ENCODE peak calls at places on chromosomes 16 and 17, in ten cellular contexts. One of them, this sample, is unnamed.

GRCh38 chr17:49327835-49328784 is 33.9 kb downstream of the ZNF652 start:
- DNase-seq in AG09309: no peak
- DNase-seq in colonic mucosa: no peak
- DNase-seq in GM23338: no peak
- DNase-seq in epithelial cell of proximal tubule: no peak
- DNase-seq in prostate gland: no peak
- DNase-seq in left ventricle myocardium inferior: no peak
- DNase-seq in esophagus squamous epithelium: no peak
- DNase-seq in WERI-Rb-1: no peak
- DNase-seq in endothelial cell of umbilical vein: no peak
- DNase-seq in this sample: no peak

GRCh38 chr17:35129154-35129972 is 7.9 kb downstream of the FNDC8 start:
- DNase-seq in AG09309: no peak
- DNase-seq in colonic mucosa: no peak
- DNase-seq in GM23338: no peak
- DNase-seq in epithelial cell of proximal tubule: no peak
- DNase-seq in prostate gland: no peak
- DNase-seq in left ventricle myocardium inferior: no peak
- DNase-seq in esophagus squamous epithelium: no peak
- DNase-seq in WERI-Rb-1: no peak
- DNase-seq in endothelial cell of umbilical vein: no peak
- DNase-seq in this sample: no peak

GRCh38 chr16:72536673-72537435 is 364.9 kb upstream of the PMFBP1 start:
- DNase-seq in AG09309: peak; percentile 39
- DNase-seq in colonic mucosa: no peak
- DNase-seq in GM23338: no peak
- DNase-seq in epithelial cell of proximal tubule: no peak
- DNase-seq in prostate gland: no peak
- DNase-seq in left ventricle myocardium inferior: no peak
- DNase-seq in esophagus squamous epithelium: no peak
- DNase-seq in WERI-Rb-1: no peak
- DNase-seq in endothelial cell of umbilical vein: no peak
- DNase-seq in this sample: no peak

GRCh38 chr17:27551701-27552466 is 79.1 kb upstream of the LGALS9 start:
- DNase-seq in AG09309: no peak
- DNase-seq in colonic mucosa: peak; percentile 75
- DNase-seq in GM23338: no peak
- DNase-seq in epithelial cell of proximal tubule: no peak
- DNase-seq in prostate gland: no peak
- DNase-seq in left ventricle myocardium inferior: no peak
- DNase-seq in esophagus squamous epithelium: no peak
- DNase-seq in WERI-Rb-1: no peak
- DNase-seq in endothelial cell of umbilical vein: no peak
- DNase-seq in this sample: no peak

GRCh38 chr17:72416054-72416691 is 295.4 kb downstream of the SOX9 start:
- DNase-seq in AG09309: no peak
- DNase-seq in colonic mucosa: no peak
- DNase-seq in GM23338: peak; percentile 17
- DNase-seq in epithelial cell of proximal tubule: no peak
- DNase-seq in prostate gland: peak; percentile 84
- DNase-seq in left ventricle myocardium inferior: no peak
- DNase-seq in esophagus squamous epithelium: no peak
- DNase-seq in WERI-Rb-1: no peak
- DNase-seq in endothelial cell of umbilical vein: no peak
- DNase-seq in this sample: peak; percentile 94

GRCh38 chr16:11621920-11622651 is 35.4 kb upstream of the LITAF start:
- DNase-seq in AG09309: no peak
- DNase-seq in colonic mucosa: no peak
- DNase-seq in GM23338: no peak
- DNase-seq in epithelial cell of proximal tubule: no peak
- DNase-seq in prostate gland: no peak
- DNase-seq in left ventricle myocardium inferior: no peak
- DNase-seq in esophagus squamous epithelium: no peak
- DNase-seq in WERI-Rb-1: no peak
- DNase-seq in endothelial cell of umbilical vein: no peak
- DNase-seq in this sample: no peak

GRCh38 chr16:30698139-30698815 is 694 bp upstream of the SRCAP start:
- DNase-seq in AG09309: peak; percentile 86
- DNase-seq in colonic mucosa: peak; percentile 99
- DNase-seq in GM23338: peak; percentile 92
- DNase-seq in epithelial cell of proximal tubule: peak; percentile 15
- DNase-seq in prostate gland: peak; percentile 92
- DNase-seq in left ventricle myocardium inferior: peak; percentile 99
- DNase-seq in esophagus squamous epithelium: peak; percentile 94
- DNase-seq in WERI-Rb-1: peak; percentile 99
- DNase-seq in endothelial cell of umbilical vein: peak; percentile 96
- DNase-seq in this sample: peak; percentile 99

GRCh38 chr16:4410335-4411075 is 5.9 kb downstream of the CORO7 start:
- DNase-seq in AG09309: no peak
- DNase-seq in colonic mucosa: peak; percentile 65
- DNase-seq in GM23338: no peak
- DNase-seq in epithelial cell of proximal tubule: no peak
- DNase-seq in prostate gland: peak; percentile 82
- DNase-seq in left ventricle myocardium inferior: no peak
- DNase-seq in esophagus squamous epithelium: no peak
- DNase-seq in WERI-Rb-1: no peak
- DNase-seq in endothelial cell of umbilical vein: peak; percentile 67
- DNase-seq in this sample: peak; percentile 98

GRCh38 chr16:56493815-56494214 is 26.0 kb downstream of the BBS2 start:
- DNase-seq in AG09309: no peak
- DNase-seq in colonic mucosa: no peak
- DNase-seq in GM23338: no peak
- DNase-seq in epithelial cell of proximal tubule: no peak
- DNase-seq in prostate gland: no peak
- DNase-seq in left ventricle myocardium inferior: no peak
- DNase-seq in esophagus squamous epithelium: no peak
- DNase-seq in WERI-Rb-1: no peak
- DNase-seq in endothelial cell of umbilical vein: no peak
- DNase-seq in this sample: no peak

GRCh38 chr16:1890024-1890700 is 18.2 kb upstream of the MEIOB start:
- DNase-seq in AG09309: no peak
- DNase-seq in colonic mucosa: no peak
- DNase-seq in GM23338: no peak
- DNase-seq in epithelial cell of proximal tubule: no peak
- DNase-seq in prostate gland: no peak
- DNase-seq in left ventricle myocardium inferior: no peak
- DNase-seq in esophagus squamous epithelium: no peak
- DNase-seq in WERI-Rb-1: no peak
- DNase-seq in endothelial cell of umbilical vein: no peak
- DNase-seq in this sample: no peak

GRCh38 chr16:4486126-4486893 is 10.1 kb downstream of the HMOX2 start:
- DNase-seq in AG09309: no peak
- DNase-seq in colonic mucosa: no peak
- DNase-seq in GM23338: no peak
- DNase-seq in epithelial cell of proximal tubule: no peak
- DNase-seq in prostate gland: peak; percentile 27
- DNase-seq in left ventricle myocardium inferior: peak; percentile 44
- DNase-seq in esophagus squamous epithelium: no peak
- DNase-seq in WERI-Rb-1: peak; percentile 55
- DNase-seq in endothelial cell of umbilical vein: no peak
- DNase-seq in this sample: no peak

GRCh38 chr17:37743612-37743874 is 1.3 kb downstream of the HNF1B start:
- DNase-seq in AG09309: no peak
- DNase-seq in colonic mucosa: peak; percentile 80
- DNase-seq in GM23338: no peak
- DNase-seq in epithelial cell of proximal tubule: no peak
- DNase-seq in prostate gland: no peak
- DNase-seq in left ventricle myocardium inferior: no peak
- DNase-seq in esophagus squamous epithelium: no peak
- DNase-seq in WERI-Rb-1: no peak
- DNase-seq in endothelial cell of umbilical vein: no peak
- DNase-seq in this sample: no peak

GRCh38 chr17:1055751-1056645 is 59.1 kb downstream of the TIMM22 start:
- DNase-seq in AG09309: no peak
- DNase-seq in colonic mucosa: peak; percentile 56
- DNase-seq in GM23338: peak; percentile 82
- DNase-seq in epithelial cell of proximal tubule: no peak
- DNase-seq in prostate gland: peak; percentile 64
- DNase-seq in left ventricle myocardium inferior: peak; percentile 66
- DNase-seq in esophagus squamous epithelium: no peak
- DNase-seq in WERI-Rb-1: peak; percentile 85
- DNase-seq in endothelial cell of umbilical vein: peak; percentile 66
- DNase-seq in this sample: peak; percentile 80

GRCh38 chr16:88376053-88376834 is 6.5 kb upstream of the ZNF469 start:
- DNase-seq in AG09309: no peak
- DNase-seq in colonic mucosa: no peak
- DNase-seq in GM23338: no peak
- DNase-seq in epithelial cell of proximal tubule: no peak
- DNase-seq in prostate gland: no peak
- DNase-seq in left ventricle myocardium inferior: peak; percentile 6
- DNase-seq in esophagus squamous epithelium: no peak
- DNase-seq in WERI-Rb-1: no peak
- DNase-seq in endothelial cell of umbilical vein: no peak
- DNase-seq in this sample: no peak

GRCh38 chr17:39739020-39739884 is 1.5 kb downstream of the GRB7 start:
- DNase-seq in AG09309: no peak
- DNase-seq in colonic mucosa: peak; percentile 93
- DNase-seq in GM23338: peak; percentile 93
- DNase-seq in epithelial cell of proximal tubule: peak; percentile 29
- DNase-seq in prostate gland: peak; percentile 89
- DNase-seq in left ventricle myocardium inferior: no peak
- DNase-seq in esophagus squamous epithelium: no peak
- DNase-seq in WERI-Rb-1: no peak
- DNase-seq in endothelial cell of umbilical vein: no peak
- DNase-seq in this sample: no peak

GRCh38 chr17:43877451-43878155 is 29.7 kb downstream of the MPP2 start:
- DNase-seq in AG09309: no peak
- DNase-seq in colonic mucosa: no peak
- DNase-seq in GM23338: no peak
- DNase-seq in epithelial cell of proximal tubule: no peak
- DNase-seq in prostate gland: no peak
- DNase-seq in left ventricle myocardium inferior: no peak
- DNase-seq in esophagus squamous epithelium: no peak
- DNase-seq in WERI-Rb-1: no peak
- DNase-seq in endothelial cell of umbilical vein: no peak
- DNase-seq in this sample: no peak

GRCh38 chr17:70947215-70947614 is 777.9 kb downstream of the KCNJ2 start:
- DNase-seq in AG09309: no peak
- DNase-seq in colonic mucosa: no peak
- DNase-seq in GM23338: no peak
- DNase-seq in epithelial cell of proximal tubule: no peak
- DNase-seq in prostate gland: no peak
- DNase-seq in left ventricle myocardium inferior: no peak
- DNase-seq in esophagus squamous epithelium: no peak
- DNase-seq in WERI-Rb-1: no peak
- DNase-seq in endothelial cell of umbilical vein: no peak
- DNase-seq in this sample: no peak
- H3K4me3 ChIP-seq in AG09309: no peak overlapping the region
- H3K4me3 ChIP-seq in colonic mucosa: no peak overlapping the region
- H3K4me3 ChIP-seq in GM23338: no peak overlapping the region
- H3K4me3 ChIP-seq in epithelial cell of proximal tubule: no peak overlapping the region
- H3K4me3 ChIP-seq in prostate gland: no peak overlapping the region
- H3K4me3 ChIP-seq in left ventricle myocardium inferior: no peak overlapping the region
- H3K4me3 ChIP-seq in esophagus squamous epithelium: no peak overlapping the region
- H3K4me3 ChIP-seq in WERI-Rb-1: no peak overlapping the region
- H3K4me3 ChIP-seq in endothelial cell of umbilical vein: no peak overlapping the region
- H3K4me3 ChIP-seq in this sample: no peak overlapping the region

DNA sequence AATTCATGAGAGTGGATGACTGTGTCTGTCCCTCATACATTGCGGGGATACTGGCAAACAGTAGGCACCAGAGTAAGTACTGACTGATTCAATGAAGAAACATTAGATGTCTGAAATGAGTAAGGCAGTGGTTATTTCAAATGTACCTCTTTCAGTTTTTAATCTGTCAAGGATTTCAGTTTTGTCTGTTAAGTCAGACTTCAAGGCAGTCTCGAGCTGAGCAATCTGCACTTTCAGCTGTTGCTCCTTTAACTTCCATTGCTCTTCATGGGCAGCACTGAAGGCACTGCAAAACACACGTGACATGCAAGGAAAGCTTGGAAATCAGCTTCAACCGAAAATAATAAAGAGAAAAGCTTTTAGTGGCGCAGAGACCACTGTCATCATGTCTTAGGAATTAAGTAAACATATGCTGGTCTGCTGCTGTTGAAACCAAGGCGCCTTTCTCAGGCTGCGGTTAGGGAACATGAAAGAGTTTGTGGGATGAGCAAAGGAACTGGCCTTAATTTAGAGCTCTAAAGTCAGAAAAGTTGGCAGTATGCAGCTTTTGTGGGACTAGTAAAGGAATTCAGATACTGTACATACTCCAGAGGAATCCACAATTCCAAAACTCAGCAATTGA is 38.8 kb downstream of the RPGRIP1L start:
- DNase-seq in AG09309: peak; percentile 96
- DNase-seq in colonic mucosa: no peak
- DNase-seq in GM23338: no peak
- DNase-seq in epithelial cell of proximal tubule: no peak
- DNase-seq in prostate gland: no peak
- DNase-seq in left ventricle myocardium inferior: no peak
- DNase-seq in esophagus squamous epithelium: no peak
- DNase-seq in WERI-Rb-1: no peak
- DNase-seq in endothelial cell of umbilical vein: no peak
- DNase-seq in this sample: no peak
- H3K4me3 ChIP-seq in AG09309: no peak overlapping the region
- H3K4me3 ChIP-seq in colonic mucosa: no peak overlapping the region
- H3K4me3 ChIP-seq in GM23338: no peak overlapping the region
- H3K4me3 ChIP-seq in epithelial cell of proximal tubule: no peak overlapping the region
- H3K4me3 ChIP-seq in prostate gland: no peak overlapping the region
- H3K4me3 ChIP-seq in left ventricle myocardium inferior: peak overlapping the region; percentile 26
- H3K4me3 ChIP-seq in esophagus squamous epithelium: no peak overlapping the region
- H3K4me3 ChIP-seq in WERI-Rb-1: no peak overlapping the region
- H3K4me3 ChIP-seq in endothelial cell of umbilical vein: no peak overlapping the region
- H3K4me3 ChIP-seq in this sample: no peak overlapping the region

GRCh38 chr17:75793453-75793852 is 8.8 kb downstream of the UNK start:
- DNase-seq in AG09309: no peak
- DNase-seq in colonic mucosa: no peak
- DNase-seq in GM23338: no peak
- DNase-seq in epithelial cell of proximal tubule: no peak
- DNase-seq in prostate gland: no peak
- DNase-seq in left ventricle myocardium inferior: no peak
- DNase-seq in esophagus squamous epithelium: no peak
- DNase-seq in WERI-Rb-1: no peak
- DNase-seq in endothelial cell of umbilical vein: no peak
- DNase-seq in this sample: no peak

GRCh38 chr17:75795820-75796607 is 11.4 kb downstream of the UNK start:
- DNase-seq in AG09309: no peak
- DNase-seq in colonic mucosa: no peak
- DNase-seq in GM23338: no peak
- DNase-seq in epithelial cell of proximal tubule: no peak
- DNase-seq in prostate gland: no peak
- DNase-seq in left ventricle myocardium inferior: no peak
- DNase-seq in esophagus squamous epithelium: no peak
- DNase-seq in WERI-Rb-1: no peak
- DNase-seq in endothelial cell of umbilical vein: no peak
- DNase-seq in this sample: no peak

GRCh38 chr17:75799402-75799801 is 14.8 kb downstream of the UNK start:
- DNase-seq in AG09309: no peak
- DNase-seq in colonic mucosa: no peak
- DNase-seq in GM23338: no peak
- DNase-seq in epithelial cell of proximal tubule: no peak
- DNase-seq in prostate gland: no peak
- DNase-seq in left ventricle myocardium inferior: no peak
- DNase-seq in esophagus squamous epithelium: no peak
- DNase-seq in WERI-Rb-1: no peak
- DNase-seq in endothelial cell of umbilical vein: no peak
- DNase-seq in this sample: no peak
- H3K4me3 ChIP-seq in AG09309: no peak overlapping the region
- H3K4me3 ChIP-seq in colonic mucosa: no peak overlapping the region
- H3K4me3 ChIP-seq in GM23338: no peak overlapping the region
- H3K4me3 ChIP-seq in epithelial cell of proximal tubule: no peak overlapping the region
- H3K4me3 ChIP-seq in prostate gland: no peak overlapping the region
- H3K4me3 ChIP-seq in left ventricle myocardium inferior: no peak overlapping the region
- H3K4me3 ChIP-seq in esophagus squamous epithelium: no peak overlapping the region
- H3K4me3 ChIP-seq in WERI-Rb-1: no peak overlapping the region
- H3K4me3 ChIP-seq in endothelial cell of umbilical vein: no peak overlapping the region
- H3K4me3 ChIP-seq in this sample: no peak overlapping the region

GRCh38 chr16:58464047-58464915 is 35.7 kb upstream of the NDRG4 start:
- DNase-seq in AG09309: no peak
- DNase-seq in colonic mucosa: no peak
- DNase-seq in GM23338: peak; percentile 67
- DNase-seq in epithelial cell of proximal tubule: no peak
- DNase-seq in prostate gland: no peak
- DNase-seq in left ventricle myocardium inferior: peak; percentile 53
- DNase-seq in esophagus squamous epithelium: no peak
- DNase-seq in WERI-Rb-1: peak; percentile 18
- DNase-seq in endothelial cell of umbilical vein: no peak
- DNase-seq in this sample: no peak
- H3K4me3 ChIP-seq in AG09309: no peak overlapping the region
- H3K4me3 ChIP-seq in colonic mucosa: peak overlapping the region; percentile 24
- H3K4me3 ChIP-seq in GM23338: peak overlapping the region; percentile 68
- H3K4me3 ChIP-seq in epithelial cell of proximal tubule: peak overlapping the region; percentile 28
- H3K4me3 ChIP-seq in prostate gland: peak overlapping the region; percentile 32
- H3K4me3 ChIP-seq in left ventricle myocardium inferior: peak overlapping the region; percentile 79
- H3K4me3 ChIP-seq in esophagus squamous epithelium: peak overlapping the region; percentile 56
- H3K4me3 ChIP-seq in WERI-Rb-1: peak overlapping the region; percentile 65
- H3K4me3 ChIP-seq in endothelial cell of umbilical vein: peak overlapping the region; percentile 75
- H3K4me3 ChIP-seq in this sample: no peak overlapping the region

This sample was measured in SJCRH30.